ENCODE peak calls at places on chromosomes 11 and 22, in four cellular contexts. W is kidney tubule cell, O is endothelial cell, Y is dorsolateral prefrontal cortex. U is an unnamed sample.

GRCh38 chr22:43435851-43436535 is 24.2 kb downstream of the MPPED1 start:
- DNase-seq in W (no peak), Y (no peak), O (no peak), U (no peak)

GRCh38 chr11:2778630-2779498 is 79.1 kb upstream of the KCNQ1OT1 start:
- DNase-seq in W (peak), O (peak), Y (peak), U (peak)

GRCh38 chr11:118746988-118747585 is 43.9 kb downstream of the DDX6 start:
- DNase-seq in Y (no peak), W (no peak), O (no peak), U (no peak)

GRCh38 chr11:9760180-9760550 is 96.3 kb downstream of the SWAP70 start:
- DNase-seq in Y (peak), O (no peak), W (peak), U (peak)

GRCh38 chr11:36509265-36509664 is 807 bp downstream of the TRAF6 start:
- DNase-seq in W (peak), O (peak), Y (no peak), U (peak)

GRCh38 chr11:12777208-12777874 is 103.1 kb downstream of the TEAD1 start:
- DNase-seq in O (no peak), Y (no peak), W (no peak), U (no peak)

GRCh38 chr22:30351226-30351625 is 5.5 kb downstream of the SF3A1 start:
- DNase-seq in W (no peak), Y (no peak), O (no peak), U (no peak)

GRCh38 chr11:47714554-47715081 is 551 bp downstream of the AGBL2 start:
- DNase-seq in O (no peak), W (peak), Y (no peak), U (peak)

GRCh38 chr22:28978158-28978557 is 83.5 kb downstream of the C22orf31 start:
- DNase-seq in Y (peak), O (no peak), W (peak), U (peak)

GRCh38 chr11:100789500-100789899 is 102.4 kb downstream of the ARHGAP42 start:
- DNase-seq in W (peak), Y (no peak), O (no peak), U (peak)

GRCh38 chr11:28808771-28809170 is 700.6 kb downstream of the METTL15 start:
- DNase-seq in O (no peak), Y (no peak), W (peak), U (peak)

GRCh38 chr22:43234299-43234988 is 47.5 kb upstream of the TTLL12 start:
- DNase-seq in O (no peak), W (no peak), Y (no peak), U (no peak)

GRCh38 chr22:20205964-20206708 is 55.3 kb upstream of the CCDC188 start:
- DNase-seq in O (no peak), Y (no peak), W (peak), U (peak)

GRCh38 chr11:131099746-131100145 is 183.5 kb upstream of the SNX19 start:
- DNase-seq in Y (no peak), O (no peak), W (no peak), U (no peak)

GRCh38 chr11:112118176-112118575 is 31.5 kb downstream of the SDHD start:
- DNase-seq in Y (no peak), W (no peak), O (no peak), U (no peak)

GRCh38 chr11:71913716-71914115 is 14.7 kb downstream of the XNDC1N start:
- DNase-seq in W (no peak), Y (no peak), O (no peak), U (no peak)

GRCh38 chr11:12329169-12329568 is 48.2 kb upstream of the PARVA start:
- DNase-seq in W (no peak), O (no peak), Y (no peak), U (no peak)

GRCh38 chr11:5665746-5666395 is 19.0 kb downstream of the TRIM5 start:
- DNase-seq in O (no peak), Y (no peak), W (no peak), U (no peak)

GRCh38 chr22:30855266-30855665 is 113.3 kb downstream of the MORC2 start:
- DNase-seq in O (no peak), Y (no peak), W (no peak), U (no peak)

GRCh38 chr22:28052818-28053217 is 133.8 kb upstream of the PITPNB start:
- DNase-seq in Y (no peak), O (no peak), W (no peak), U (no peak)

GRCh38 chr11:63939351-63939920 is 634 bp downstream of the NAA40 start:
- DNase-seq in Y (no peak), W (peak), O (peak), U (peak)

GRCh38 chr22:24512043-24512442 is 16.9 kb downstream of the UPB1 start:
- DNase-seq in O (no peak), Y (no peak), W (no peak), U (no peak)

GRCh38 chr11:95065336-95065735 is 1.4 kb upstream of the SRSF8 start:
- DNase-seq in W (no peak), Y (no peak), O (no peak), U (peak)

GRCh38 chr22:38353701-38354100 is 36.5 kb upstream of the CSNK1E start:
- DNase-seq in W (no peak), O (no peak), Y (no peak), U (no peak)

GRCh38 chr22:24401824-24402434 is 25.5 kb upstream of the ADORA2A start:
- DNase-seq in Y (no peak), W (no peak), O (no peak), U (no peak)

GRCh38 chr11:117411736-117412135 is 84.1 kb downstream of the CEP164 start:
- DNase-seq in Y (no peak), O (no peak), W (no peak), U (no peak)

GRCh38 chr11:76173663-76174062 is 32.6 kb downstream of the WNT11 start:
- DNase-seq in Y (no peak), W (peak), O (no peak), U (peak)

GRCh38 chr22:49717322-49717919 is 110.3 kb downstream of the BRD1 start:
- DNase-seq in Y (peak), W (no peak), O (no peak), U (no peak)

GRCh38 chr22:17875631-17876030 is 101.4 kb upstream of the BID start:
- DNase-seq in W (no peak), O (no peak), Y (no peak), U (no peak)

GRCh38 chr11:34899633-34900016 is 16.6 kb downstream of the APIP start:
- DNase-seq in W (no peak), Y (no peak), O (peak), U (no peak)

GRCh38 chr22:30327864-30328345 is 1.2 kb upstream of the TBC1D10A start:
- DNase-seq in O (no peak), Y (no peak), W (peak), U (peak)

GRCh38 chr11:36155301-36155700 is 133.9 kb downstream of the COMMD9 start:
- DNase-seq in Y (no peak), O (no peak), W (no peak), U (no peak)

GRCh38 chr11:65425105-65425970 is 2.7 kb downstream of the NEAT1 start:
- DNase-seq in Y (peak), W (peak), O (no peak), U (peak)

GRCh38 chr11:44263711-44264110 is 46.2 kb downstream of the ALX4 start:
- DNase-seq in O (no peak), Y (no peak), W (no peak), U (no peak)

GRCh38 chr11:93099811-93100210 is 98.0 kb downstream of the SLC36A4 start:
- DNase-seq in W (peak), O (no peak), Y (no peak), U (peak)

GRCh38 chr22:19765477-19766234 is 5.1 kb downstream of the TBX1 start:
- DNase-seq in W (no peak), O (no peak), Y (no peak), U (peak)

U was measured in epithelial cell of esophagus.